ENCODE peak calls at places on chromosomes 13 and 19, in five cellular contexts. One of them, this sample, is unnamed. For H3K4me1, the result is how much of the 10 kb centered on the place peaks cover.

GRCh38 chr19:5261151-5261890 is 79.3 kb downstream of the PTPRS start:
- DNase-seq in tibial nerve: no peak
- DNase-seq in CD8-positive, alpha-beta T cell: no peak
- DNase-seq in breast epithelium: peak
- DNase-seq in adrenal gland: no peak
- DNase-seq in this sample: no peak

GRCh38 chr13:95437561-95437960 is 115.0 kb upstream of the CLDN10 start:
- DNase-seq in adrenal gland: no peak
- DNase-seq in breast epithelium: no peak
- DNase-seq in CD8-positive, alpha-beta T cell: no peak
- DNase-seq in tibial nerve: no peak
- DNase-seq in this sample: no peak

GRCh38 chr19:8988204-8988603 is 22.0 kb downstream of the MUC16 start:
- DNase-seq in tibial nerve: no peak
- DNase-seq in adrenal gland: no peak
- DNase-seq in CD8-positive, alpha-beta T cell: no peak
- DNase-seq in breast epithelium: no peak
- DNase-seq in this sample: no peak

GRCh38 chr13:62627226-62627625 is 1211.6 kb upstream of the PCDH20 start:
- DNase-seq in breast epithelium: no peak
- DNase-seq in tibial nerve: no peak
- DNase-seq in adrenal gland: no peak
- DNase-seq in CD8-positive, alpha-beta T cell: no peak
- DNase-seq in this sample: no peak

GRCh38 chr19:18170714-18171255 is 2.8 kb upstream of the IFI30 start:
- DNase-seq in tibial nerve: no peak
- DNase-seq in breast epithelium: no peak
- DNase-seq in CD8-positive, alpha-beta T cell: no peak
- DNase-seq in adrenal gland: peak
- DNase-seq in this sample: no peak

GRCh38 chr13:80340643-80341097 is 256 bp downstream of the SPRY2 start:
- DNase-seq in adrenal gland: peak
- DNase-seq in tibial nerve: no peak
- DNase-seq in breast epithelium: peak
- DNase-seq in CD8-positive, alpha-beta T cell: no peak
- DNase-seq in this sample: no peak

GRCh38 chr19:46842791-46843190 is 7.9 kb downstream of the AP2S1 start:
- DNase-seq in tibial nerve: no peak
- DNase-seq in breast epithelium: no peak
- DNase-seq in CD8-positive, alpha-beta T cell: no peak
- DNase-seq in adrenal gland: no peak
- DNase-seq in this sample: no peak

GRCh38 chr19:34475026-34475974 is 6.3 kb upstream of the WTIP start:
- DNase-seq in breast epithelium: no peak
- DNase-seq in CD8-positive, alpha-beta T cell: no peak
- DNase-seq in adrenal gland: no peak
- DNase-seq in tibial nerve: no peak
- DNase-seq in this sample: no peak

GRCh38 chr19:54507824-54508223 is 5.2 kb downstream of the LAIR2 start:
- DNase-seq in CD8-positive, alpha-beta T cell: no peak
- DNase-seq in tibial nerve: no peak
- DNase-seq in breast epithelium: no peak
- DNase-seq in adrenal gland: no peak
- DNase-seq in this sample: no peak

GRCh38 chr13:28297341-28297740 is 159.0 kb downstream of the PAN3 start:
- DNase-seq in CD8-positive, alpha-beta T cell: no peak
- DNase-seq in tibial nerve: no peak
- DNase-seq in breast epithelium: no peak
- DNase-seq in adrenal gland: no peak
- DNase-seq in this sample: no peak

GRCh38 chr19:55460670-55461258 is 678 bp downstream of the ISOC2 start:
- DNase-seq in CD8-positive, alpha-beta T cell: no peak
- DNase-seq in tibial nerve: peak
- DNase-seq in adrenal gland: peak
- DNase-seq in breast epithelium: peak
- DNase-seq in this sample: peak

GRCh38 chr19:38647368-38647965 is at the start of gene ACTN4:
- DNase-seq in breast epithelium: peak
- DNase-seq in adrenal gland: peak
- DNase-seq in tibial nerve: peak
- DNase-seq in CD8-positive, alpha-beta T cell: peak
- DNase-seq in this sample: peak

DNA sequence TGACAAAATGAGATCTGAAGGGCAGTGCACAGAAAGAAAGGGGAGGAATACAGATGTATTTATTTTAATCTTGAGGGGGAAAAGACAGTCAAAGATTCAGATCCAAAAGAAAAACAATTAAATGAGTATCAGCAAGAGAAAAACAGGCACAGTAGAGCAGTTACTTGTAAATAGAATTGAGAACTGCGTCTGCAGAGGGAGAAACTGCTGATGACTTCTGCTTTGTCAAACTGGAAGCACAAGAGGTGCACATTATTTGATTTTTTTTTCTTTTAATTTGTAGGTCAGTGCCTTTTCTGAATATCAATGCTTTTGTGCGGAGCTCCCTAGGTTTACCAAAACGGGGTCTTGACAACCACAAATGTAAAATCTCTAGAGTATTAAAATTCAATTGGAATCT is 37.3 kb downstream of the EFNB2 start:
- DNase-seq in breast epithelium: no peak
- DNase-seq in adrenal gland: no peak
- DNase-seq in tibial nerve: no peak
- DNase-seq in CD8-positive, alpha-beta T cell: no peak
- DNase-seq in this sample: no peak
- H3K4me1 ChIP-seq in breast epithelium: under half
- H3K4me1 ChIP-seq in adrenal gland: under half
- H3K4me1 ChIP-seq in tibial nerve: under half
- H3K4me1 ChIP-seq in CD8-positive, alpha-beta T cell: under half
- H3K4me1 ChIP-seq in this sample: under half

GRCh38 chr19:42251572-42251990 is 3.3 kb downstream of the ERF start:
- DNase-seq in tibial nerve: no peak
- DNase-seq in CD8-positive, alpha-beta T cell: no peak
- DNase-seq in adrenal gland: no peak
- DNase-seq in breast epithelium: peak
- DNase-seq in this sample: no peak
- H3K27ac ChIP-seq in tibial nerve: peak
- H3K27ac ChIP-seq in CD8-positive, alpha-beta T cell: no peak
- H3K27ac ChIP-seq in adrenal gland: peak
- H3K27ac ChIP-seq in breast epithelium: peak
- H3K27ac ChIP-seq in this sample: no peak

GRCh38 chr13:52737451-52737850 is 2.2 kb downstream of the CNMD start:
- DNase-seq in breast epithelium: no peak
- DNase-seq in tibial nerve: no peak
- DNase-seq in CD8-positive, alpha-beta T cell: no peak
- DNase-seq in adrenal gland: no peak
- DNase-seq in this sample: no peak

GRCh38 chr13:52736891-52737290 is 2.7 kb downstream of the CNMD start:
- DNase-seq in CD8-positive, alpha-beta T cell: no peak
- DNase-seq in tibial nerve: no peak
- DNase-seq in breast epithelium: no peak
- DNase-seq in adrenal gland: no peak
- DNase-seq in this sample: no peak

GRCh38 chr13:52738719-52739467 is 727 bp downstream of the CNMD start:
- DNase-seq in CD8-positive, alpha-beta T cell: no peak
- DNase-seq in adrenal gland: no peak
- DNase-seq in breast epithelium: no peak
- DNase-seq in tibial nerve: no peak
- DNase-seq in this sample: no peak

GRCh38 chr13:52737900-52738299 is 1.7 kb downstream of the CNMD start:
- DNase-seq in adrenal gland: no peak
- DNase-seq in CD8-positive, alpha-beta T cell: no peak
- DNase-seq in breast epithelium: no peak
- DNase-seq in tibial nerve: no peak
- DNase-seq in this sample: no peak

DNA sequence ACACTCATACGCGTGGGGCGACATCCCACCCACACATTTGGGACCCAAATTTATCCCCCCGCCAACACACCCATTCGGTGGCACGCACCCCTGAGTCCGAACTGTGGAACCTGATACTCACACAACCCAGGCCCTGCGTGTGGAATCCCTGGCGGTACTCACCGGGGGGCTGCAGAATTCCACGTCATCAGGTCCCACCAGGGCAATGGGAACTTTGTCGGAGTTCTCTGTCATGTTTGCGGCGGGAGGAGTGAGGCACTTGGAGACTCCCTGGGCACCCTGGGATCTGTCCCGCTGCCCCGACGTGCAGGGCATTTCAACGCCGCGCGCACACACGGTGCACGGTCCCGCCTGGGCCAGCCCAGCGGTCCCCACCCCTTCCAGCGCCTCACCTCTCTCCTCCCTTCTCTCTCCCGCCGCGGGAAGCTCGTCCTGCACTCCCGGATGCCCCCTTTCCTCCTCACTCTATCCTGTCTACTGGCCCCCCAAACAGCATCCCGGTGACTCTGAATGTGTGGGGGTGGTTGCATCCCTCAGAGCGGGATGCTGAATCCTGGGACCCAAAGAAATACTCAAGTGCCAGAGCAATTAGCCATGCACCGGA is at the start of gene CNMD:
- DNase-seq in CD8-positive, alpha-beta T cell: no peak
- DNase-seq in adrenal gland: no peak
- DNase-seq in tibial nerve: no peak
- DNase-seq in breast epithelium: no peak
- DNase-seq in this sample: no peak
- H3K4me3 ChIP-seq in CD8-positive, alpha-beta T cell: peak
- H3K4me3 ChIP-seq in adrenal gland: peak
- H3K4me3 ChIP-seq in tibial nerve: peak
- H3K4me3 ChIP-seq in breast epithelium: peak
- H3K4me3 ChIP-seq in this sample: no peak

GRCh38 chr19:2170987-2171348 is 7.2 kb downstream of the DOT1L start:
- DNase-seq in breast epithelium: no peak
- DNase-seq in adrenal gland: no peak
- DNase-seq in CD8-positive, alpha-beta T cell: no peak
- DNase-seq in tibial nerve: no peak
- DNase-seq in this sample: no peak
- H3K4me1 ChIP-seq in breast epithelium: under half
- H3K4me1 ChIP-seq in adrenal gland: half or more
- H3K4me1 ChIP-seq in CD8-positive, alpha-beta T cell: under half
- H3K4me1 ChIP-seq in tibial nerve: half or more
- H3K4me1 ChIP-seq in this sample: under half

GRCh38 chr13:75685239-75685697 is 49.1 kb downstream of the LMO7 start:
- DNase-seq in tibial nerve: no peak
- DNase-seq in adrenal gland: no peak
- DNase-seq in breast epithelium: peak
- DNase-seq in CD8-positive, alpha-beta T cell: no peak
- DNase-seq in this sample: no peak
- H3K27ac ChIP-seq in tibial nerve: peak
- H3K27ac ChIP-seq in adrenal gland: no peak
- H3K27ac ChIP-seq in breast epithelium: peak
- H3K27ac ChIP-seq in CD8-positive, alpha-beta T cell: no peak
- H3K27ac ChIP-seq in this sample: no peak

GRCh38 chr19:14611051-14611450 is 28.2 kb downstream of the CLEC17A start:
- DNase-seq in tibial nerve: no peak
- DNase-seq in breast epithelium: no peak
- DNase-seq in adrenal gland: no peak
- DNase-seq in CD8-positive, alpha-beta T cell: no peak
- DNase-seq in this sample: no peak
- H3K4me3 ChIP-seq in tibial nerve: no peak
- H3K4me3 ChIP-seq in breast epithelium: no peak
- H3K4me3 ChIP-seq in adrenal gland: no peak
- H3K4me3 ChIP-seq in CD8-positive, alpha-beta T cell: no peak
- H3K4me3 ChIP-seq in this sample: no peak

GRCh38 chr19:29679598-29680210 is 14.4 kb downstream of the PLEKHF1 start:
- DNase-seq in CD8-positive, alpha-beta T cell: no peak
- DNase-seq in adrenal gland: no peak
- DNase-seq in breast epithelium: no peak
- DNase-seq in tibial nerve: no peak
- DNase-seq in this sample: no peak
- H3K4me1 ChIP-seq in CD8-positive, alpha-beta T cell: half or more
- H3K4me1 ChIP-seq in adrenal gland: under half
- H3K4me1 ChIP-seq in breast epithelium: half or more
- H3K4me1 ChIP-seq in tibial nerve: half or more
- H3K4me1 ChIP-seq in this sample: half or more